ENCODE peak calls at places on chromosomes 6 and 20, in ten cellular contexts. L is foreskin melanocyte; Z is HEK293T; H is SHP77 treated with DMSO at 0.1 percent for 48 hours; U is pancreas; I is heart right ventricle; M is stimulated activated CD8-positive, alpha-beta memory T cell treated with anti-CD3 and anti-CD28 coated beads, Interleukin-12 subunit alpha, Interleukin-12 subunit beta, amount 100 ng/mL, for 4 hours; B is Right ventricle myocardium superior; O is Calu3; Y is HFF-Myc. W is an unnamed sample.

GRCh38 chr6:110101885-110102284 is 77.6 kb downstream of the WASF1 start:
- DNase-seq in I (no peak), L (no peak), M (no peak), O (no peak), U (no peak), Y (no peak), B (no peak), Z (no peak), H (no peak), W (no peak)

GRCh38 chr20:58891686-58892125 is 39.2 kb downstream of the GNAS start:
- DNase-seq in U (no peak), O (no peak), I (peak), L (no peak), H (no peak), M (no peak), Y (no peak), Z (peak), B (peak), W (peak)

GRCh38 chr6:90178294-90178678 is 118.4 kb downstream of the BACH2 start:
- DNase-seq in L (no peak), M (no peak), Z (no peak), H (no peak), I (no peak), U (no peak), O (no peak), B (no peak), Y (no peak), W (no peak)

GRCh38 chr6:8193541-8193940 is 91.2 kb upstream of the EEF1E1 start:
- DNase-seq in U (no peak), I (no peak), B (no peak), Y (no peak), O (no peak), M (no peak), Z (no peak), H (no peak), L (no peak), W (no peak)

GRCh38 chr20:63178445-63178818 is 37.5 kb downstream of the YTHDF1 start:
- DNase-seq in B (no peak), O (no peak), U (no peak), L (no peak), M (no peak), Z (no peak), Y (no peak), H (no peak), I (no peak), W (no peak)

GRCh38 chr6:3884007-3884745 is 35.0 kb downstream of the FAM50B start:
- DNase-seq in U (no peak), Y (peak), M (no peak), I (no peak), O (no peak), Z (no peak), L (no peak), B (no peak), H (no peak), W (no peak)

GRCh38 chr6:150087336-150087735 is 18.4 kb upstream of the ULBP3 start:
- DNase-seq in B (no peak), U (no peak), O (no peak), M (no peak), H (no peak), I (no peak), Z (no peak), Y (no peak), L (no peak), W (no peak)

GRCh38 chr6:54353975-54354374 is 45.7 kb downstream of the TINAG start:
- DNase-seq in U (no peak), B (no peak), Z (no peak), M (no peak), H (no peak), I (no peak), Y (no peak), L (no peak), O (no peak), W (no peak)

GRCh38 chr6:168258795-168259194 is 60.8 kb downstream of the DACT2 start:
- DNase-seq in M (no peak), L (no peak), B (no peak), Y (no peak), U (no peak), Z (no peak), I (no peak), O (no peak), H (no peak), W (no peak)

GRCh38 chr20:5652626-5653573 is 97.3 kb upstream of the SHLD1 start:
- DNase-seq in I (no peak), U (no peak), H (no peak), M (no peak), O (no peak), Y (no peak), Z (no peak), B (no peak), L (no peak), W (no peak)

GRCh38 chr6:22466665-22467064 is 102.7 kb upstream of the HDGFL1 start:
- DNase-seq in L (no peak), Z (no peak), M (no peak), U (no peak), H (peak), O (peak), B (no peak), I (no peak), Y (no peak), W (no peak)

GRCh38 chr6:131065112-131065823 is 2.2 kb upstream of the EPB41L2 start:
- DNase-seq in Z (no peak), L (no peak), Y (no peak), B (no peak), U (no peak), O (no peak), I (no peak), H (no peak), M (no peak), W (no peak)

GRCh38 chr20:35702051-35702823 is 3.0 kb downstream of the ROMO1 start:
- DNase-seq in I (no peak), Z (no peak), Y (peak), L (no peak), B (no peak), U (no peak), M (no peak), H (no peak), O (no peak), W (no peak)

GRCh38 chr20:17693534-17694001 is 6.2 kb upstream of the BANF2 start:
- DNase-seq in M (no peak), Z (no peak), O (no peak), U (no peak), I (no peak), Y (no peak), L (no peak), H (no peak), B (no peak), W (no peak)

GRCh38 chr6:142945446-142946180 is 637 bp upstream of the HIVEP2 start:
- DNase-seq in L (peak), M (peak), O (peak), U (peak), H (no peak), I (peak), Y (no peak), Z (peak), B (no peak), W (no peak)

GRCh38 chr20:31704225-31705119 is 18.2 kb downstream of the BCL2L1 start:
- DNase-seq in U (no peak), I (no peak), B (no peak), L (no peak), O (peak), M (no peak), Y (no peak), Z (no peak), H (no peak), W (no peak)

GRCh38 chr6:136822051-136822378 is 377 bp upstream of the PEX7 start:
- DNase-seq in U (no peak), B (peak), Y (no peak), Z (peak), L (no peak), H (no peak), O (no peak), I (no peak), M (no peak), W (peak)

GRCh38 chr6:36682328-36683144 is 4.0 kb downstream of the CDKN1A start:
- DNase-seq in M (peak), I (peak), H (peak), U (peak), B (peak), L (no peak), Y (no peak), O (peak), Z (no peak), W (peak)

GRCh38 chr20:5191829-5192569 is 65.2 kb downstream of the CDS2 start:
- DNase-seq in Z (peak), I (no peak), H (peak), B (no peak), Y (peak), U (no peak), L (peak), O (peak), M (no peak), W (no peak)

GRCh38 chr6:18904681-18905080 is 517.5 kb downstream of the RNF144B start:
- DNase-seq in B (no peak), L (no peak), O (no peak), H (no peak), I (no peak), U (no peak), M (no peak), Y (no peak), Z (no peak), W (no peak)

GRCh38 chr6:139117734-139118133 is 17.1 kb upstream of the HECA start:
- DNase-seq in U (no peak), Z (no peak), L (no peak), M (no peak), H (no peak), Y (no peak), B (no peak), I (no peak), O (no peak), W (no peak)

GRCh38 chr6:138036955-138037592 is 70.1 kb downstream of the PERP start:
- DNase-seq in M (no peak), O (no peak), L (peak), I (no peak), Y (no peak), U (no peak), Z (no peak), H (no peak), B (no peak), W (no peak)

GRCh38 chr6:142728367-142728766 is 216.6 kb downstream of the HIVEP2 start:
- DNase-seq in O (peak), Z (no peak), H (peak), Y (no peak), I (no peak), M (no peak), L (no peak), B (no peak), U (no peak), W (no peak)

GRCh38 chr20:49699200-49699992 is 14.3 kb downstream of the B4GALT5 start:
- DNase-seq in Y (no peak), O (no peak), B (no peak), U (no peak), M (no peak), I (no peak), H (no peak), L (peak), Z (no peak), W (no peak)

GRCh38 chr6:25655746-25656145 is 3.7 kb downstream of the SCGN start:
- DNase-seq in B (no peak), Y (no peak), L (no peak), M (no peak), O (no peak), H (no peak), U (no peak), Z (no peak), I (no peak), W (no peak)

GRCh38 chr20:34526466-34526865 is 10.2 kb downstream of the DYNLRB1 start:
- DNase-seq in B (no peak), U (no peak), I (no peak), O (no peak), Y (no peak), L (no peak), Z (no peak), H (no peak), M (no peak), W (no peak)

GRCh38 chr6:133169901-133170300 is 71.3 kb upstream of the EYA4 start:
- DNase-seq in Z (no peak), M (no peak), U (no peak), H (no peak), O (no peak), Y (no peak), B (no peak), I (no peak), L (no peak), W (no peak)

GRCh38 chr20:6265204-6265904 is 142.5 kb upstream of the FERMT1 start:
- DNase-seq in L (peak), I (no peak), Z (no peak), H (peak), U (no peak), O (peak), Y (peak), M (no peak), B (no peak), W (no peak)

GRCh38 chr6:87944541-87944954 is 103.1 kb upstream of the SPACA1 start:
- DNase-seq in O (peak), U (peak), M (no peak), I (peak), Y (no peak), L (no peak), B (peak), Z (peak), H (peak), W (peak)

GRCh38 chr6:19502301-19502700 is 334.9 kb upstream of the ID4 start:
- DNase-seq in U (no peak), M (no peak), I (no peak), O (no peak), Z (no peak), L (peak), B (no peak), H (no peak), Y (no peak), W (no peak)

GRCh38 chr6:137808191-137808590 is 58.9 kb upstream of the TNFAIP3 start:
- DNase-seq in I (no peak), B (no peak), Z (no peak), M (no peak), O (no peak), L (no peak), Y (no peak), H (no peak), U (no peak), W (no peak)

GRCh38 chr20:52083627-52084232 is 107.8 kb downstream of the ZFP64 start:
- DNase-seq in L (peak), Y (peak), M (no peak), B (no peak), Z (peak), U (no peak), O (peak), H (peak), I (no peak), W (peak)

GRCh38 chr6:63427951-63428350 is 108.2 kb upstream of the LGSN start:
- DNase-seq in O (no peak), Z (no peak), I (no peak), M (no peak), U (no peak), Y (no peak), H (no peak), B (no peak), L (no peak), W (no peak)

GRCh38 chr6:111776236-111777189 is 96.7 kb downstream of the FYN start:
- DNase-seq in Y (no peak), B (no peak), I (no peak), L (no peak), U (no peak), M (no peak), H (no peak), Z (no peak), O (no peak), W (no peak)

GRCh38 chr6:42230320-42231034 is 12.8 kb upstream of the MRPS10 start:
- DNase-seq in I (no peak), Y (no peak), H (no peak), M (no peak), O (peak), L (no peak), U (no peak), Z (peak), B (no peak), W (no peak)

GRCh38 chr6:106511274-106512047 is 117.8 kb downstream of the RTN4IP1 start:
- DNase-seq in Y (no peak), L (no peak), B (peak), U (peak), H (no peak), Z (no peak), I (no peak), O (peak), M (peak), W (peak)